ENCODE peak calls at places on chromosomes 13 and 19, in eight cellular contexts. Q is lower lobe of right lung; G is pancreas; O is activated CD4-positive, alpha-beta T cell treated with anti-CD3 and anti-CD28 coated beads, Interleukin-2, amount 50 U/mL, for 48 hours; I is activated T-cell treated with anti-CD3 and anti-CD28 coated beads, Interleukin-2, amount 50 U/mL, for 72 hours; X is mesendoderm; L is activated B cell treated with CpG ODN at 0.5 μM for 24 hours; C is LHCN-M2. D is an unnamed sample.
A peak's percentile ranks its signal among the peaks of the same experiment; 100 is the strongest.

GRCh38 chr19:37931941-37932655 is 25.1 kb downstream of the SIPA1L3 start:
- DNase-seq in Q (peak; percentile 94), G (peak; percentile 88), O (no peak), I (no peak), X (peak; percentile 87), L (peak; percentile 52), C (peak; percentile 86), D (peak; percentile 96)

GRCh38 chr13:113400621-113401451 is 36.9 kb upstream of the GRTP1 start:
- DNase-seq in Q (peak; percentile 50), G (no peak), O (no peak), I (no peak), X (no peak), L (no peak), C (no peak), D (no peak)

GRCh38 chr19:28324275-28325060 is 888.5 kb downstream of the UQCRFS1 start:
- DNase-seq in Q (no peak), G (no peak), O (no peak), I (no peak), X (peak; percentile 93), L (no peak), C (no peak), D (no peak)

GRCh38 chr19:49271080-49271753 is 53.8 kb downstream of the SLC6A16 start:
- DNase-seq in Q (no peak), G (no peak), O (no peak), I (no peak), X (no peak), L (no peak), C (peak; percentile 19), D (peak; percentile 61)

GRCh38 chr13:80151016-80151415 is 189.9 kb downstream of the SPRY2 start:
- DNase-seq in Q (no peak), G (no peak), O (no peak), I (no peak), X (no peak), L (no peak), C (peak; percentile 12), D (peak; percentile 39)

GRCh38 chr13:21240586-21240985 is 64.1 kb downstream of the MRPL57 start:
- DNase-seq in Q (no peak), G (no peak), O (no peak), I (no peak), X (peak; percentile 62), L (no peak), C (peak; percentile 47), D (peak; percentile 60)

GRCh38 chr13:107956889-107957288 is 258.4 kb downstream of the LIG4 start:
- DNase-seq in Q (no peak), G (no peak), O (no peak), I (no peak), X (no peak), L (no peak), C (no peak), D (no peak)

GRCh38 chr19:48925240-48925843 is 8.2 kb upstream of the DHDH start:
- DNase-seq in Q (no peak), G (no peak), O (peak; percentile 26), I (no peak), X (peak; percentile 26), L (no peak), C (peak; percentile 85), D (peak; percentile 95)

GRCh38 chr19:1837625-1838105 is 10.6 kb downstream of the REXO1 start:
- DNase-seq in Q (no peak), G (peak; percentile 50), O (peak; percentile 76), I (peak; percentile 78), X (peak; percentile 58), L (peak; percentile 67), C (no peak), D (no peak)

GRCh38 chr19:42601811-42602443 is 7.2 kb upstream of the CEACAM8 start:
- DNase-seq in Q (no peak), G (peak; percentile 20), O (peak; percentile 39), I (no peak), X (peak; percentile 3), L (no peak), C (peak; percentile 16), D (peak; percentile 63)

GRCh38 chr13:30159446-30159839 is 147.9 kb downstream of the KATNAL1 start:
- DNase-seq in Q (no peak), G (no peak), O (peak; percentile 71), I (peak; percentile 77), X (no peak), L (no peak), C (peak; percentile 81), D (peak; percentile 50)

GRCh38 chr19:44757735-44758505 is 9.4 kb downstream of the BCL3 start:
- DNase-seq in Q (peak; percentile 80), G (peak; percentile 72), O (no peak), I (no peak), X (peak; percentile 77), L (no peak), C (no peak), D (no peak)

GRCh38 chr19:56351208-56351607 is 36.6 kb upstream of the ZSCAN5A start:
- DNase-seq in Q (no peak), G (no peak), O (no peak), I (no peak), X (peak; percentile 5), L (no peak), C (no peak), D (no peak)

GRCh38 chr19:53696951-53697350 is 65.2 kb downstream of the DPRX start:
- DNase-seq in Q (no peak), G (no peak), O (no peak), I (no peak), X (peak; percentile 78), L (no peak), C (no peak), D (peak; percentile 1)

GRCh38 chr13:35926859-35927530 is 204.2 kb downstream of the DCLK1 start:
- DNase-seq in Q (no peak), G (no peak), O (no peak), I (no peak), X (no peak), L (no peak), C (peak; percentile 34), D (no peak)

GRCh38 chr13:105389373-105389772 is 1146.1 kb downstream of the EFNB2 start:
- DNase-seq in Q (no peak), G (no peak), O (no peak), I (no peak), X (no peak), L (no peak), C (no peak), D (no peak)

GRCh38 chr19:14350302-14350701 is 30.9 kb upstream of the ADGRE5 start:
- DNase-seq in Q (no peak), G (no peak), O (no peak), I (no peak), X (no peak), L (no peak), C (no peak), D (no peak)

GRCh38 chr19:16628984-16629691 is 1.1 kb upstream of the MED26 start:
- DNase-seq in Q (no peak), G (peak; percentile 49), O (peak; percentile 13), I (no peak), X (peak; percentile 26), L (no peak), C (peak; percentile 91), D (peak; percentile 11)

GRCh38 chr13:98556968-98557591 is 19.8 kb downstream of the STK24 start:
- DNase-seq in Q (no peak), G (peak; percentile 38), O (peak; percentile 48), I (no peak), X (peak; percentile 32), L (no peak), C (no peak), D (peak; percentile 29)

GRCh38 chr13:101394597-101394996 is 21.7 kb downstream of the NALCN start:
- DNase-seq in Q (no peak), G (no peak), O (no peak), I (no peak), X (no peak), L (no peak), C (no peak), D (no peak)

GRCh38 chr13:106917024-106917491 is 349.1 kb upstream of the ARGLU1 start:
- DNase-seq in Q (no peak), G (no peak), O (no peak), I (no peak), X (no peak), L (no peak), C (no peak), D (no peak)

GRCh38 chr19:6533746-6534418 is 3.1 kb downstream of the TNFSF9 start:
- DNase-seq in Q (no peak), G (no peak), O (no peak), I (no peak), X (peak; percentile 87), L (no peak), C (no peak), D (peak; percentile 19)

GRCh38 chr19:34504809-34505291 is 23.3 kb downstream of the WTIP start:
- DNase-seq in Q (no peak), G (no peak), O (no peak), I (no peak), X (no peak), L (no peak), C (no peak), D (no peak)

GRCh38 chr13:51246411-51247298 is 24.5 kb downstream of the FAM124A start:
- DNase-seq in Q (no peak), G (peak; percentile 29), O (no peak), I (no peak), X (no peak), L (no peak), C (no peak), D (no peak)

D was measured in epithelial cell of esophagus.